ENCODE peak calls at places on chromosomes 12 and 14, in seven cellular contexts. L is mesothelial cell of epicardium, G is HCT116, F is WTC11, S is coronary artery, P is mammary epithelial cell, T is endothelial cell of umbilical vein. X is an unnamed sample.

GRCh38 chr14:88879016-88879415 is 54.6 kb downstream of the TTC8 start:
- DNase-seq in P (peak; percentile 74), T (peak; percentile 92), L (no peak), F (no peak), G (no peak), S (no peak), X (peak; percentile 77)

GRCh38 chr12:49251357-49251756 is 13.5 kb upstream of the TUBA1C start:
- DNase-seq in P (no peak), T (no peak), S (no peak), G (no peak), L (no peak), F (no peak), X (no peak)

GRCh38 chr12:49667319-49668090 is 39.7 kb downstream of the FMNL3 start:
- DNase-seq in F (no peak), T (no peak), P (no peak), L (no peak), G (no peak), S (no peak), X (no peak)

GRCh38 chr14:69046468-69046867 is 67.4 kb upstream of the ACTN1 start:
- DNase-seq in L (no peak), S (peak; percentile 85), F (no peak), G (no peak), T (peak; percentile 96), P (no peak), X (peak; percentile 19)

GRCh38 chr14:86858591-86858990 is 1134.4 kb downstream of the GALC start:
- DNase-seq in T (no peak), F (no peak), S (no peak), G (no peak), P (no peak), L (no peak), X (no peak)

GRCh38 chr14:34775922-34776321 is 61.5 kb upstream of the CFL2 start:
- DNase-seq in T (no peak), P (no peak), L (no peak), S (no peak), F (no peak), G (no peak), X (no peak)

GRCh38 chr12:95336387-95337067 is 118.9 kb downstream of the VEZT start:
- DNase-seq in F (peak; percentile 79), L (peak; percentile 31), T (peak; percentile 91), S (peak; percentile 84), G (peak; percentile 65), P (peak; percentile 61), X (peak; percentile 57)

GRCh38 chr12:120094485-120094884 is 22.1 kb downstream of the RAB35 start:
- DNase-seq in L (no peak), G (no peak), F (no peak), T (no peak), P (no peak), S (no peak), X (no peak)

GRCh38 chr12:69733638-69734037 is 5.0 kb upstream of the RAB3IP start:
- DNase-seq in P (no peak), S (no peak), G (no peak), T (no peak), L (no peak), F (no peak), X (no peak)

GRCh38 chr12:5258966-5259365 is 172.9 kb upstream of the NTF3 start:
- DNase-seq in P (no peak), G (no peak), S (no peak), T (no peak), L (no peak), F (no peak), X (no peak)

GRCh38 chr14:51082394-51082793 is 12.5 kb downstream of the TRIM9 start:
- DNase-seq in P (peak; percentile 26), S (no peak), L (no peak), G (no peak), F (no peak), T (no peak), X (no peak)

GRCh38 chr14:100823488-100823887 is 2.4 kb upstream of the MEG3 start:
- DNase-seq in L (no peak), F (no peak), P (no peak), G (no peak), T (peak; percentile 26), S (no peak), X (no peak)

GRCh38 chr12:53299101-53299453 is 418 bp upstream of the MYG1 start:
- DNase-seq in T (peak; percentile 72), S (no peak), G (peak; percentile 29), F (no peak), P (peak; percentile 62), L (no peak), X (peak; percentile 70)

GRCh38 chr12:27285395-27285794 is 41.3 kb downstream of the STK38L start:
- DNase-seq in S (no peak), F (no peak), P (no peak), L (no peak), T (peak; percentile 57), G (no peak), X (no peak)

GRCh38 chr14:28671425-28671824 is 95.2 kb upstream of the FOXG1 start:
- DNase-seq in P (peak; percentile 52), L (no peak), T (peak; percentile 34), G (no peak), F (no peak), S (no peak), X (peak; percentile 65)

GRCh38 chr12:51678086-51678724 is 87.2 kb downstream of the SCN8A start:
- DNase-seq in S (no peak), F (peak; percentile 41), P (peak; percentile 31), T (peak; percentile 73), L (no peak), G (peak; percentile 34), X (peak; percentile 63)

GRCh38 chr12:49331360-49332222 is 5.4 kb downstream of the C1QL4 start:
- DNase-seq in G (peak; percentile 43), F (peak; percentile 77), P (peak; percentile 37), T (peak; percentile 75), L (no peak), S (peak; percentile 76), X (peak; percentile 51)

DNA sequence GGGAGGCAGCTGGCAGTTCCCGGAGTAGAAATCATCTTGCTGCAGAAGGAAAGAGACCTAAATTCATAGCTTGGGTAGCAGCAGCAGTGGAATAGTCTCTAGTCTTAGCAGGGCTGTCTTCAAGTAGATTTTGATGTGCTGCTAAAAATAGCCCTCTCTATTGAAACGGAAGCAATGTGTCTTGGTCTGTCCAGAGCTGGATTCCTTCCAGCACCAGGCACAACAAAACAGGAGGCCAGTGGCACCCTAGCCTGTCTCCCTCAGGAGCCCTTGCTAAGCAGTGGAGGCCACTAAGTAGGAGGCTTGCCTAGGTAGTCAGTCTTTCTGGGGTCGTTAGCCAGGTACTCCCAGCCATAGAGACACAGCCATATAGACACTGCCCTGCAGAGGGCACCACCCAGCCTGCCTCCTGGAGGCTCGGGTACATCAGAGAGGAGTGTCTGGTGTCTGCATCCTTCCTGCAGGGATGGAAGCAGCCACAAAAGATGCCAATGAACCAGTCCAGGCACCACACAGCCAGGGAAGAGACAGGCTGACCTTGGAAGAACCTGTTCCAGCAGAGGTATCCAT is 97.5 kb downstream of the CRACR2A start:
- DNase-seq in F (peak; percentile 69), G (no peak), L (no peak), T (peak; percentile 4), P (peak; percentile 14), S (no peak), X (peak; percentile 27)
- TF ChIP-seq CTCF in F (no peak), G (peak; percentile 54), L (no peak), T (peak; percentile 23), P (peak; percentile 50), S (no peak), X (no peak)

DNA sequence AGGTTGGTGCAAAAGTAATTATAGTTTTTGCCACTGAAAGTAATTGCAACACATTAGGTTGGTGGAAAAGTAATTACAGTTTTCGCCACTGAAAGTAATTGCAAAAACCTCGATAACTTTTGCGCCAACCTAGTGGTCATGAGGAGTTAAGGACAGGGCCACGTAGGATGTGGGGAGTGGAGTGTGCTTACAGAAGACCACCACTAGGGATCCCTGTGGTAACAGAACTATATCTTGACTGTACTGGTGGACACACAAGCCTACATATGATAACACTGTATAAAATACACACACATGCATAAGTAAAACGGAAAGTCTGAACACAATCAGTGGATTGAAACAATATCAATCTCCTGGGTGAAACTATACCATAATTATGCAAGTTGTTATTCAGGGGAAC is 187.4 kb upstream of the ABCD2 start:
- DNase-seq in S (no peak), T (peak; percentile 39), F (peak; percentile 26), P (no peak), G (peak; percentile 51), L (no peak), X (peak; percentile 19)
- TF ChIP-seq CTCF in S (no peak), T (peak; percentile 40), F (peak; percentile 51), P (peak; percentile 23), G (peak; percentile 76), L (peak; percentile 41), X (no peak)

GRCh38 chr12:57605308-57606015 is 838 bp downstream of the DTX3 start:
- DNase-seq in T (no peak), P (no peak), L (no peak), G (no peak), S (no peak), F (no peak), X (no peak)

GRCh38 chr12:57603758-57604453 is 718 bp upstream of the DTX3 start:
- DNase-seq in S (peak; percentile 89), P (peak; percentile 67), G (no peak), T (no peak), L (no peak), F (no peak), X (peak; percentile 26)

GRCh38 chr12:57604454-57605307 is at the start of gene DTX3:
- DNase-seq in T (peak; percentile 18), P (no peak), F (peak; percentile 52), S (no peak), L (no peak), G (no peak), X (no peak)

GRCh38 chr12:57602544-57602943 is 2.1 kb upstream of the DTX3 start:
- DNase-seq in F (no peak), T (no peak), P (no peak), S (no peak), L (no peak), G (no peak), X (no peak)

DNA sequence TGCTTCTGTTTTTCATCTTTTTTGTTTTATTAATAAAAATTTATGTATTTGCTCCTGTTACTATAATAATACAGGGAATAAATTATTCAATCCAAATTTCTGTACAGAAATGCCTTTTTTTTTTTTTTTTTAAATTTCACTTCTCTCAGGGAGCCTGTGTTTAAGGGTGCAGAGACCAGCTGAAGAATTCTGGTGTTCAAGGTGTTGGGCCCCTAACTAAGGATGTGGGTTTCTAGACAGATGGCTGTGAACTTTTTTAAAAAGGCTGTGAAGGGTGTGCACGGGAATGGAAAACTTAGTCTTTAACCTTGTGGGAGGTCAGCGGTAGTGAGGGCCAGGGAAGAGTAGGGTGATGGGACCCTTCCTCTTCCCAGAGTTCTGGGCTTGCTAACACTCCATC is 1.3 kb upstream of the DTX3 start:
- DNase-seq in P (no peak), L (no peak), T (no peak), S (no peak), G (no peak), F (no peak), X (no peak)
- TF ChIP-seq CTCF in P (no peak), L (no peak), T (no peak), S (no peak), G (no peak), F (no peak), X (no peak)

GRCh38 chr14:70077005-70077404 is 111.7 kb downstream of the SLC8A3 start:
- DNase-seq in P (no peak), L (no peak), G (no peak), S (no peak), T (no peak), F (no peak), X (no peak)

GRCh38 chr14:70069186-70069585 is 119.6 kb downstream of the SLC8A3 start:
- DNase-seq in G (no peak), S (no peak), F (no peak), P (peak; percentile 6), L (no peak), T (no peak), X (no peak)

GRCh38 chr14:70078329-70078728 is 110.4 kb downstream of the SLC8A3 start:
- DNase-seq in F (no peak), T (no peak), P (no peak), G (no peak), L (no peak), S (no peak), X (no peak)

GRCh38 chr14:70073924-70074566 is 114.7 kb downstream of the SLC8A3 start:
- DNase-seq in P (peak; percentile 68), G (peak; percentile 64), F (peak; percentile 80), T (peak; percentile 35), L (no peak), S (no peak), X (peak; percentile 86)
- TF ChIP-seq CTCF in P (peak; percentile 96), G (peak; percentile 96), F (peak; percentile 93), T (peak; percentile 83), L (peak; percentile 80), S (peak; percentile 35), X (peak; percentile 92)